ENCODE peak calls at places on chromosomes 1 and 21, in four cellular contexts. T is IMR-90, P is H9, Y is neuronal stem cell. U is an unnamed sample.

GRCh38 chr21:38793060-38793459 is 12.7 kb upstream of the ETS2 start:
- DNase-seq in T (no peak), Y (no peak), P (no peak), U (no peak)

GRCh38 chr1:155241069-155241679 is 14.1 kb downstream of the ENTREP3 start:
- DNase-seq in Y (no peak), T (peak; percentile 83), P (peak; percentile 78), U (peak; percentile 87)

GRCh38 chr1:39407496-39407888 is 83.9 kb upstream of the BMP8A start:
- DNase-seq in T (no peak), P (no peak), Y (peak; percentile 20), U (peak; percentile 38)

GRCh38 chr1:115115521-115116161 is 26.3 kb upstream of the TSPAN2 start:
- DNase-seq in Y (no peak), T (peak; percentile 43), P (no peak), U (no peak)

GRCh38 chr21:46515109-46515508 is 56.4 kb downstream of the DIP2A start:
- DNase-seq in Y (no peak), T (peak; percentile 13), P (no peak), U (no peak)

GRCh38 chr1:112506731-112507130 is 2.0 kb upstream of the WNT2B start:
- DNase-seq in T (no peak), Y (no peak), P (no peak), U (no peak)

GRCh38 chr1:25858906-25859789 is at the start of gene AUNIP:
- DNase-seq in P (peak; percentile 81), Y (peak; percentile 82), T (peak; percentile 85), U (peak; percentile 91)

GRCh38 chr1:116504308-116505156 is 66.3 kb downstream of the CD58 start:
- DNase-seq in T (peak; percentile 62), P (no peak), Y (no peak), U (peak; percentile 74)

GRCh38 chr1:223486366-223486765 is 93.2 kb downstream of the CCDC185 start:
- DNase-seq in Y (no peak), P (no peak), T (no peak), U (no peak)

GRCh38 chr1:97996880-97997279 is 76.0 kb upstream of the DPYD start:
- DNase-seq in T (peak; percentile 8), Y (no peak), P (no peak), U (no peak)

GRCh38 chr1:2821970-2822620 is 20.6 kb upstream of the TTC34 start:
- DNase-seq in T (no peak), Y (no peak), P (no peak), U (no peak)

GRCh38 chr1:38474738-38475623 is 384.6 kb downstream of the RRAGC start:
- DNase-seq in T (no peak), Y (no peak), P (no peak), U (no peak)

GRCh38 chr1:93124556-93125368 is 45.7 kb downstream of the MTF2 start:
- DNase-seq in Y (no peak), T (no peak), P (no peak), U (no peak)

GRCh38 chr1:14733053-14733778 is 134.7 kb downstream of the KAZN start:
- DNase-seq in T (no peak), P (peak; percentile 88), Y (no peak), U (peak; percentile 56)

GRCh38 chr1:159826436-159827101 is at the start of gene SLAMF8:
- DNase-seq in T (no peak), P (no peak), Y (no peak), U (no peak)

GRCh38 chr21:44957901-44958451 is 18.1 kb downstream of the SLX9 start:
- DNase-seq in P (no peak), T (no peak), Y (no peak), U (no peak)

GRCh38 chr1:63463248-63463647 is 59.8 kb downstream of the ITGB3BP start:
- DNase-seq in T (peak; percentile 37), Y (no peak), P (no peak), U (no peak)

GRCh38 chr1:54404939-54405880 is 984 bp downstream of the SSBP3 start:
- DNase-seq in P (no peak), T (no peak), Y (no peak), U (peak; percentile 31)

GRCh38 chr1:111848852-111849545 is 93.3 kb downstream of the DDX20 start:
- DNase-seq in Y (no peak), T (no peak), P (no peak), U (no peak)

GRCh38 chr1:12153181-12153785 is 13.5 kb upstream of the TNFRSF1B start:
- DNase-seq in P (no peak), Y (no peak), T (peak; percentile 88), U (peak; percentile 93)

DNA sequence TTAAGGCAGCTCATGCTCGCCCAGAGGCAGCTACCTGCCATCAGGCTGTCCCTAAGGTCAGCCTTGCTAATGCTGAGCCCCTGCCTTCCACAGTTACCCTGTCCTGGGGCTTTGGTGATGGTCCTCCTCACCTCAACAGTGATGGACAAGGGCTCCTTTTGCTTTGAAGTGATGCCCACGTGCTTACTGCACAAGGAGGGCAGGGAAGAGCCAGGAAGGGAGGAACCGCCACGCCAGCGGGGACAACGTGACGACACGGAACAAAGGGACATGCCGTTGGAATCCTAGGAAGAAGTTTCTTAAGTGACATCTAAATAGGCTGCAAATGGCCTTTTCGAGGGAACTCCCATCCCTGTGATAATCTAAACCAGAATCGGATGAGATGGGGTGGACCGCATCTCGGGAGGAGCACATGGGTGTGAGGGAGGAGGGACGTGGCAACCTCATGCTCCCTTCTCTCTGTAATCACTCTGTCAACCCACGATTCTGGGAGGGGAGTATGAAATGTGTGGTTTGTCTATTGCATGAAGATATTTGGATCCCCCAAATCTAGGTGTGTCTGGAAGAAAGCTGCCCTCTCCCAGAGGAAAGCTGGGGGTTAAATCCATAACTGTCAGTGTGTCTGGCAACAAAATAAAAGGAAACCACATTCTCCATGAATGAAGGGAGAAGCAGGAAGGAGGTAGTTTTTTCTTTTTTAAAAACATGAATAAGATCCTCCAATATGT is 110.9 kb upstream of the IRF2BP2 start:
- DNase-seq in T (no peak), Y (no peak), P (no peak), U (no peak)
- H3K4me1 ChIP-seq in T (peaks cover 43% of the 10 kb centered on the region), Y (peaks cover 34% of the 10 kb centered on the region), P (peaks cover 8% of the 10 kb centered on the region), U (peaks cover 40% of the 10 kb centered on the region)

DNA sequence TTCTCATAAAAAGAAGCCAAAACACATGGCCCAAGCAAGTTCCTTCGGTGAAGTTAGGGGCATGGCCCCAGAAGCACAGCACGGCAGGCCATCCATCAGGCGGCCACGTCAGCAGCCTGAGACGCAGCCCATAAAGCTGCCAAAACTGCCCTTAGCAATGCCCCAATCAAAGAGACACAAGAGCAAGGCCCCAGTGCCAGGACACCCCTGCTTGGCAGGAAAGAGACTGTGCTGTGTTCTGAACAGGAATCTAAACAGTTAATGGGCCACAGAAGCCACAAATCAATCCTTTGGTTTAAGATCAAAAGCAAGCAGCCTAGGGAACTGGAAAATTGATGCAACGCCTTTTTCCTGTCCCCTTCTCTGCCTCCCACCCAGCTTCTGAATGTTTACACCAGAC is 497.0 kb upstream of the USP24 start:
- DNase-seq in Y (no peak), P (no peak), T (peak; percentile 54), U (peak; percentile 84)
- H2AK5ac ChIP-seq in Y (no peak overlapping the region), P (no peak overlapping the region), T (peak overlapping the region; percentile 56), U (no peak overlapping the region)

DNA sequence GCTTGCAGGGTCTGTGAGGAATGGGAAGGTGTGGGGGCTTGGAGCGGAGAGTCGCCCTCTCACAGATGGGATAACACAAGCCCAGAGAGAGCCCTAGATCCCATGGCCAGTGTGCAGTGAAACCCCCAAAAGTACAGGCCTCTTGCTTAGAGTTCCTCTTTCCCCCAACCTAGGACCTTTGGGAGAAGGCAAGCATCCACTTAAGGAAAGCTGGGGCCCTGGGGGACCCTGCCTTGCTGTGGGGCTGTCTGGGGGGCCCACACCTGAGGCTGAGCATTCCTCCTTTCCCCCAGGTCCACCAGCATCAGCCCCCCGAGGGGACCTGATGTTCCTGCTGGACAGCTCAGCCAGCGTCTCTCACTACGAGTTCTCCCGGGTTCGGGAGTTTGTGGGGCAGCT is 1.1 kb downstream of the VWA1 start:
- DNase-seq in P (no peak), Y (no peak), T (no peak), U (no peak)
- H3K4me1 ChIP-seq in P (no peaks in the 10 kb centered on the region), Y (peaks cover 39% of the 10 kb centered on the region), T (peaks cover 14% of the 10 kb centered on the region), U (peaks cover 88% of the 10 kb centered on the region)

DNA sequence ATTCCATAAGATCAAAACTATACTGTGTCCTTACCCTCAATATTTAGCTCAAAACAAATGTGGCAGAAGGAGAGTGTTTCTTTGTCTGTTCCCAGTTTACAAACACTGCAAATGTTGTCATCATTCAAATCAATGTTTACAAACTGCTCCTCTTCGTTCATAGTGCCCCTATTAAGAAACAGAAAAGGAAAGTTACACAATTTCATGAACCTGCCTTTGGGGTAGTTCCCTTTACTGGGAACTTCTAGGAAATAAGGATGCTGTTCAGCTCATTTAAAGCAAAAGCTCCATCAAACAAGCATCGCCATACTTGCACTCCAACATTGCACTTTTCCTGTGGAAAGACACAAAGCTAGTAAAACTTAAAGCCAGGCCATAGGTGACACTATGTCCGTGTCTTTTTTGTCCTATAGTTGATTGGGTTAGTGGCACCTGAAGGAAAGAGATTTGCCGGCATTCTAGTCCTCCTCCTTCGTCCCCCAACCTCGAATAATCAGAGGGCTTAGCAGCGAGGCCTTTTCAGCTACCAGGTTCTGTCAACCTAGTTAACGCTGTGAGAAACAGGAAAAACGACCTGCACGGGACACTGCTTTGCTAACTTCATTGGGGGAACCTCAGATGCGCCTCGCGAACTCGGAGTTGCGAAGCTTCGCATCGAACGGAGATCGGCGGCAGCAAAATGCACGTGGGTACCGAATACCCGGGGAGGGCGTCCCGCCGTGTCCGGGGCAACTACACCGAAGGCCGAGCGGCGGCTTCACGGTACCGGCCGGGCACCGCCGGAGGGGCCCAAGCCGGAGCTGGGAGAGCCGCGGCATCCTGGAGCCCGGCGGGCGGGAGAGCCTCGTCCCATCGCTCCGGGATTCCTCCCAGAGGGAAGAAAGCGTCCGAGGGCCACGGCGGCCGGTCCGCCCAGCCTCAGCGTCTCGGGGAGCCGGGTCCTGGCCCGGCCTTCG is 720 bp downstream of the C21orf91 start:
- DNase-seq in Y (peak; percentile 49), P (peak; percentile 46), T (peak; percentile 23), U (peak; percentile 47)
- H2AK5ac ChIP-seq in Y (peak overlapping the region; percentile 69), P (no peak overlapping the region), T (peak overlapping the region; percentile 58), U (no peak overlapping the region)

DNA sequence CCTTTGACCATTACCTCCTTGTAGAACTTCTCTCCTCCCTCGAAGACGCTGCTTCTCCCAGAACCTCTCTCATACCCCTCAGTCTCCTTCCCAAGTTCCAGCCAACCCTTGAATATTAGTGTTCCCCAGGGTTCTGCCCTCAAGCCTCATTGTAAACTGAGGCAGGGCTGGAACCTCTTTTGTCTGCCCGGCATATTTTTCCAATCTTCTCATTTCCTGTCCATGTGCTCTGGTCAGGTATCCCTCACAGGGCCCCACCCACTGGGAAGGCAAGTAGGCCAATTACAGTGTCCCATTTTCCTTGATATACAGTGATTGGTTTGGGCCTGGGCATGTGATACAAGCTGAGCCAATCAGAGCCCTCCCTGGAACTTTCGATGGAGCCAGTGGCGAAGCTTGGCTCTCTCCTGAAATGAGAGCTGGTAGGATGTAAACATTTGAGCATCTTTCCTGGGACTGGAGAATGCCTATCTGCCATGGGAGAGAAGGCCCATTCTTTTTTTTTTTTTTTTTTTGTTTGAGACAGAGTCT is 57.1 kb upstream of the ID3 start:
- DNase-seq in T (no peak), Y (no peak), P (no peak), U (no peak)
- H3K4me1 ChIP-seq in T (no peaks in the 10 kb centered on the region), Y (peaks cover 11% of the 10 kb centered on the region), P (peaks cover 6% of the 10 kb centered on the region), U (peaks cover 6% of the 10 kb centered on the region)

GRCh38 chr1:204925701-204926100 is 55.0 kb downstream of the NFASC start:
- DNase-seq in P (no peak), T (no peak), Y (no peak), U (no peak)
- H2AK5ac ChIP-seq in P (no peak overlapping the region), T (no peak overlapping the region), Y (no peak overlapping the region), U (no peak overlapping the region)

GRCh38 chr1:200443860-200444259 is 34.0 kb upstream of the ZNF281 start:
- DNase-seq in Y (no peak), P (no peak), T (no peak), U (no peak)
- H3K4me1 ChIP-seq in Y (no peaks in the 10 kb centered on the region), P (no peaks in the 10 kb centered on the region), T (peaks cover 2% of the 10 kb centered on the region), U (no peaks in the 10 kb centered on the region)

GRCh38 chr1:30817083-30817450 is 59.5 kb upstream of the LAPTM5 start:
- DNase-seq in P (no peak), Y (no peak), T (no peak), U (peak; percentile 51)
- H2AK5ac ChIP-seq in P (no peak overlapping the region), Y (peak overlapping the region; percentile 86), T (peak overlapping the region; percentile 91), U (peak overlapping the region; percentile 69)